ENCODE peak calls at places on chromosomes 16 and 17, in six cellular contexts. One of them, this sample, is unnamed. For H3K36me3, the result is how much of the 10 kb centered on the place peaks cover.

GRCh38 chr16:12584488-12585233 is 219.0 kb downstream of the CPPED1 start:
- DNase-seq in tibial artery: no peak
- DNase-seq in H7: no peak
- DNase-seq in sigmoid colon: no peak
- DNase-seq in mucosa of descending colon: no peak
- DNase-seq in effector memory CD4-positive, alpha-beta T cell: no peak
- DNase-seq in this sample: peak

GRCh38 chr16:84643180-84643583 is 5.1 kb upstream of the KLHL36 start:
- DNase-seq in effector memory CD4-positive, alpha-beta T cell: no peak
- DNase-seq in sigmoid colon: peak
- DNase-seq in H7: no peak
- DNase-seq in mucosa of descending colon: peak
- DNase-seq in tibial artery: peak
- DNase-seq in this sample: peak

GRCh38 chr16:10183606-10183959 is 1.4 kb upstream of the GRIN2A start:
- DNase-seq in effector memory CD4-positive, alpha-beta T cell: no peak
- DNase-seq in tibial artery: no peak
- DNase-seq in mucosa of descending colon: no peak
- DNase-seq in H7: peak
- DNase-seq in sigmoid colon: no peak
- DNase-seq in this sample: no peak

GRCh38 chr16:87308826-87309225 is 8.4 kb downstream of the C16orf95 start:
- DNase-seq in tibial artery: no peak
- DNase-seq in mucosa of descending colon: no peak
- DNase-seq in H7: no peak
- DNase-seq in sigmoid colon: no peak
- DNase-seq in effector memory CD4-positive, alpha-beta T cell: no peak
- DNase-seq in this sample: no peak

GRCh38 chr16:84228321-84228838 is 11.4 kb downstream of the KCNG4 start:
- DNase-seq in mucosa of descending colon: peak
- DNase-seq in H7: peak
- DNase-seq in sigmoid colon: peak
- DNase-seq in effector memory CD4-positive, alpha-beta T cell: no peak
- DNase-seq in tibial artery: peak
- DNase-seq in this sample: peak

GRCh38 chr17:72117748-72118587 is 2.9 kb upstream of the SOX9 start:
- DNase-seq in tibial artery: no peak
- DNase-seq in effector memory CD4-positive, alpha-beta T cell: no peak
- DNase-seq in mucosa of descending colon: peak
- DNase-seq in sigmoid colon: no peak
- DNase-seq in H7: peak
- DNase-seq in this sample: no peak

GRCh38 chr16:69535123-69536050 is 30.4 kb upstream of the NFAT5 start:
- DNase-seq in H7: no peak
- DNase-seq in mucosa of descending colon: no peak
- DNase-seq in effector memory CD4-positive, alpha-beta T cell: no peak
- DNase-seq in tibial artery: no peak
- DNase-seq in sigmoid colon: no peak
- DNase-seq in this sample: no peak

GRCh38 chr17:15279011-15279477 is 13.9 kb upstream of the PMP22 start:
- DNase-seq in mucosa of descending colon: no peak
- DNase-seq in effector memory CD4-positive, alpha-beta T cell: no peak
- DNase-seq in H7: no peak
- DNase-seq in sigmoid colon: no peak
- DNase-seq in tibial artery: no peak
- DNase-seq in this sample: no peak

GRCh38 chr17:69236946-69237345 is 8.3 kb upstream of the ABCA10 start:
- DNase-seq in H7: no peak
- DNase-seq in mucosa of descending colon: no peak
- DNase-seq in effector memory CD4-positive, alpha-beta T cell: no peak
- DNase-seq in sigmoid colon: no peak
- DNase-seq in tibial artery: no peak
- DNase-seq in this sample: no peak

GRCh38 chr16:57795431-57795878 is 6.8 kb downstream of the KIFC3 start:
- DNase-seq in sigmoid colon: peak
- DNase-seq in mucosa of descending colon: no peak
- DNase-seq in tibial artery: no peak
- DNase-seq in effector memory CD4-positive, alpha-beta T cell: no peak
- DNase-seq in H7: peak
- DNase-seq in this sample: no peak

GRCh38 chr17:79135628-79136405 is 61.2 kb downstream of the ENGASE start:
- DNase-seq in effector memory CD4-positive, alpha-beta T cell: no peak
- DNase-seq in mucosa of descending colon: no peak
- DNase-seq in H7: peak
- DNase-seq in tibial artery: no peak
- DNase-seq in sigmoid colon: no peak
- DNase-seq in this sample: no peak

GRCh38 chr17:64173646-64174045 is 43.7 kb upstream of the ERN1 start:
- DNase-seq in sigmoid colon: no peak
- DNase-seq in tibial artery: no peak
- DNase-seq in H7: no peak
- DNase-seq in effector memory CD4-positive, alpha-beta T cell: no peak
- DNase-seq in mucosa of descending colon: no peak
- DNase-seq in this sample: no peak

GRCh38 chr17:64170286-64170685 is 40.3 kb upstream of the ERN1 start:
- DNase-seq in effector memory CD4-positive, alpha-beta T cell: no peak
- DNase-seq in sigmoid colon: no peak
- DNase-seq in H7: no peak
- DNase-seq in tibial artery: no peak
- DNase-seq in mucosa of descending colon: no peak
- DNase-seq in this sample: no peak

GRCh38 chr17:64171041-64171440 is 41.1 kb upstream of the ERN1 start:
- DNase-seq in effector memory CD4-positive, alpha-beta T cell: no peak
- DNase-seq in mucosa of descending colon: no peak
- DNase-seq in sigmoid colon: no peak
- DNase-seq in tibial artery: no peak
- DNase-seq in H7: no peak
- DNase-seq in this sample: no peak

GRCh38 chr17:64174686-64175456 is 44.9 kb upstream of the ERN1 start:
- DNase-seq in mucosa of descending colon: no peak
- DNase-seq in effector memory CD4-positive, alpha-beta T cell: no peak
- DNase-seq in tibial artery: peak
- DNase-seq in sigmoid colon: no peak
- DNase-seq in H7: no peak
- DNase-seq in this sample: peak

GRCh38 chr17:64172510-64172909 is 42.6 kb upstream of the ERN1 start:
- DNase-seq in effector memory CD4-positive, alpha-beta T cell: no peak
- DNase-seq in H7: no peak
- DNase-seq in mucosa of descending colon: no peak
- DNase-seq in tibial artery: no peak
- DNase-seq in sigmoid colon: no peak
- DNase-seq in this sample: no peak
- H3K36me3 ChIP-seq in effector memory CD4-positive, alpha-beta T cell: under half
- H3K36me3 ChIP-seq in H7: under half
- H3K36me3 ChIP-seq in mucosa of descending colon: under half
- H3K36me3 ChIP-seq in tibial artery: under half
- H3K36me3 ChIP-seq in sigmoid colon: under half
- H3K36me3 ChIP-seq in this sample: under half

GRCh38 chr17:82092995-82093751 is 4.9 kb downstream of the FASN start:
- DNase-seq in H7: no peak
- DNase-seq in effector memory CD4-positive, alpha-beta T cell: no peak
- DNase-seq in tibial artery: no peak
- DNase-seq in mucosa of descending colon: peak
- DNase-seq in sigmoid colon: no peak
- DNase-seq in this sample: no peak
- H3K36me3 ChIP-seq in H7: under half
- H3K36me3 ChIP-seq in effector memory CD4-positive, alpha-beta T cell: half or more
- H3K36me3 ChIP-seq in tibial artery: half or more
- H3K36me3 ChIP-seq in mucosa of descending colon: under half
- H3K36me3 ChIP-seq in sigmoid colon: half or more
- H3K36me3 ChIP-seq in this sample: under half

GRCh38 chr16:2450975-2451381 is 8.9 kb upstream of the TEDC2 start:
- DNase-seq in effector memory CD4-positive, alpha-beta T cell: no peak
- DNase-seq in mucosa of descending colon: no peak
- DNase-seq in sigmoid colon: no peak
- DNase-seq in H7: peak
- DNase-seq in tibial artery: no peak
- DNase-seq in this sample: no peak

GRCh38 chr16:2450535-2450934 is 9.4 kb upstream of the TEDC2 start:
- DNase-seq in mucosa of descending colon: no peak
- DNase-seq in tibial artery: no peak
- DNase-seq in H7: no peak
- DNase-seq in effector memory CD4-positive, alpha-beta T cell: no peak
- DNase-seq in sigmoid colon: no peak
- DNase-seq in this sample: no peak

GRCh38 chr16:2449118-2449517 is 10.8 kb upstream of the TEDC2 start:
- DNase-seq in mucosa of descending colon: no peak
- DNase-seq in tibial artery: no peak
- DNase-seq in effector memory CD4-positive, alpha-beta T cell: no peak
- DNase-seq in sigmoid colon: no peak
- DNase-seq in H7: no peak
- DNase-seq in this sample: no peak

GRCh38 chr16:2452650-2453049 is 7.3 kb upstream of the TEDC2 start:
- DNase-seq in tibial artery: no peak
- DNase-seq in sigmoid colon: no peak
- DNase-seq in H7: no peak
- DNase-seq in effector memory CD4-positive, alpha-beta T cell: no peak
- DNase-seq in mucosa of descending colon: no peak
- DNase-seq in this sample: no peak

DNA sequence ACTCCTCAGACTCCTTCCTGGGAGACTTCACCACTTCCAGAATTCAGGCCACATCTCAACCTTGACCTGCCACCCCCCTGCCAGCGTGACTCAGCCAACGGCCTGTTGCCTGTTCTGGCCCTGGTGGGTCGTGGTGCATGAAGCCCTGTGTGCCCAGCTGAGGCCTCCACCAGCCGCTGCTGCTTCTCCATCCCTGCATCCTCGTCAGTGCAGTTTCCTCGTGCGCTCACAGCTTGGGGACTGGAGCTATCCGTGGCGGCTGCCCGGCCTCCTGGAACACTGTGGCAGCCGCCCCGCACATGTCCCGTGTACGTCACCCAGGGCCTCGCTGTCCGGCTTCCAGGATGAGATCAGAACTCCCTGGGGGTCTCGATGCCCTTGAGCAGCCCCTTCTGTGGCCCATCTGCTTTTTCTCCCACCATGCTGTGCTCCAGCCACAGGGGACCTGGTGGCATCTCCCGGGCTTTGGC is 8.0 kb upstream of the TEDC2 start:
- DNase-seq in H7: no peak
- DNase-seq in effector memory CD4-positive, alpha-beta T cell: no peak
- DNase-seq in tibial artery: no peak
- DNase-seq in sigmoid colon: no peak
- DNase-seq in mucosa of descending colon: no peak
- DNase-seq in this sample: no peak
- H3K36me3 ChIP-seq in H7: half or more
- H3K36me3 ChIP-seq in effector memory CD4-positive, alpha-beta T cell: under half
- H3K36me3 ChIP-seq in tibial artery: half or more
- H3K36me3 ChIP-seq in sigmoid colon: under half
- H3K36me3 ChIP-seq in mucosa of descending colon: under half
- H3K36me3 ChIP-seq in this sample: under half

DNA sequence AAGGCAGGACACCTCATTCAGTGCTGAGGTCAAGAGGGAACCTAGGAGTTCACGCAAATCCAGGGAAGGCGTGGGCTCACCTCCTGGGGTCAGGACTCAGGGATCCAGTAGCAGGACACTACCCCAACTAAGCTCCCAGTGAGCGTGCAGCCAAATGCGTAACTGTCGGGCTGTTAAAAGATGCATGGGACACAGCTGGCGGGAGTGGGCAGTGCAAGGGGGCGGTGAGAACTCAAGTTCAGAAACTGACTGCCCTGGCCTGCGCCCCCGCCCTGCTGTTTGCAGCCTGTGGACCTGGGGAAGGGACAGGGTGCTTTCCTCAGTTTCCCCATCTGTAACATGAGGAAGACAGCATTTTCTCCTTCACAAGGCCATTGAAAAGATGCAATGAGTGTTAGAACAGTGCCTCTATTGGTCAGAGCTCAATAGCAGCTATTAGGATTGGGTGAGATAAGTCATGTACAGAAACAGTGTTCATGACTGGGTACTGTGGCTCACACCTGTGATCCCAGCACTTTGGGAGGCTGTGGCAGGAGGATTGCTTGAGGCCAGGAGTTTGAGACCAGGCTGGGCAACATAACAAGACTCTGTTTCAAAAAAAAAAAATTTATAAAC is 20.2 kb downstream of the CDIPT start:
- DNase-seq in effector memory CD4-positive, alpha-beta T cell: no peak
- DNase-seq in tibial artery: no peak
- DNase-seq in sigmoid colon: no peak
- DNase-seq in H7: no peak
- DNase-seq in mucosa of descending colon: no peak
- DNase-seq in this sample: no peak
- H3K36me3 ChIP-seq in effector memory CD4-positive, alpha-beta T cell: half or more
- H3K36me3 ChIP-seq in tibial artery: half or more
- H3K36me3 ChIP-seq in sigmoid colon: under half
- H3K36me3 ChIP-seq in H7: under half
- H3K36me3 ChIP-seq in mucosa of descending colon: under half
- H3K36me3 ChIP-seq in this sample: under half

DNA sequence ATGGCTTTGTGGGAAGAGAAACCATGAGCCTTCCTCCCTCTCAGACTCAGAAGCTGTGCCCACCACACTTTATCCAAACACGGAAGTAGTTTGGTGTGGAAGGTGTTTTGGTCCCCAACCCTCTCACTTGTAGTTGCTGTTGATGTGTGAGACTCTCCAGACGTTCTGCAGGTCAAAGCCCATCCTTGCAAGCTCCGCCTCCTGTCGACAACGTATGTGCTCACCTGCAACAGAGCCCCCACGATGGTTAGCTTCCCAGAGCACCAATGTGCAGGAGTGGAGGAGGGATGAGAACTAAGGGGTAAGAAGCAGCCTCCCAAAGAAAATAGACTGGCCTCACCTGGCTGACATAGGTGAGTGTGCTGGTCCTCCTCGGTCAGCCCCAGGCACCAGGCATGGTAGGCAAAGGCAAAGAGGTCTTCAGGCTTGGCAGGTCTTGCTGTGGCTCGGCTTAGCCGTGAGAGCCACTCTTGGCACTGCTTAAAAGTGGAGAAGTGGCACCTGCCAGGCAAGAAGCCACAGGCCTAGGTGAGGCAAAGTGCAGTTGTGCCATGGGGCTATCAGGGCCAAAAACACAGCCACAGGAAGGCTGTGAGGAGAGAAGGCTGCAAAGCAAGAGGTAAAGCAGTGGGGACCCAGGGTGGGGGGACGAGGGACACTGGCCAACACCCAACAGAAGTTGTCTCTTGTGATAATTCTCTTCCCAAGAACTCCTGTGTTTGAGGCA is 5.9 kb downstream of the MTMR4 start:
- DNase-seq in mucosa of descending colon: no peak
- DNase-seq in tibial artery: no peak
- DNase-seq in H7: no peak
- DNase-seq in effector memory CD4-positive, alpha-beta T cell: no peak
- DNase-seq in sigmoid colon: peak
- DNase-seq in this sample: no peak
- H3K36me3 ChIP-seq in mucosa of descending colon: under half
- H3K36me3 ChIP-seq in tibial artery: half or more
- H3K36me3 ChIP-seq in H7: half or more
- H3K36me3 ChIP-seq in effector memory CD4-positive, alpha-beta T cell: half or more
- H3K36me3 ChIP-seq in sigmoid colon: under half
- H3K36me3 ChIP-seq in this sample: under half